ENCODE peak calls at places on chromosomes 7 and 10, in nine cellular contexts. F is gastrocnemius medialis, S is uterus, N is A549, A is spleen, J is heart left ventricle, W is HCT116, E is ovary, Y is upper lobe of left lung. I is an unnamed sample.

GRCh38 chr7:106196460-106197021 is 84.4 kb upstream of the SYPL1 start:
- DNase-seq in Y (no peak), F (no peak), N (no peak), S (no peak), W (no peak), A (no peak), J (no peak), E (no peak), I (no peak)

GRCh38 chr7:50145801-50146338 is 52.8 kb upstream of the ZPBP start:
- DNase-seq in E (no peak), S (no peak), A (no peak), N (no peak), Y (no peak), F (no peak), J (no peak), W (no peak), I (no peak)

GRCh38 chr10:3747248-3747960 is 37.6 kb downstream of the KLF6 start:
- DNase-seq in W (no peak), N (no peak), A (no peak), S (no peak), E (no peak), Y (no peak), F (peak), J (no peak), I (no peak)

GRCh38 chr7:83366629-83367028 is 203.9 kb upstream of the PCLO start:
- DNase-seq in F (no peak), Y (no peak), E (no peak), A (no peak), J (no peak), S (no peak), W (no peak), N (no peak), I (no peak)

GRCh38 chr10:130105724-130106123 is 4.9 kb downstream of the C10orf143 start:
- DNase-seq in S (no peak), J (no peak), W (no peak), A (no peak), N (no peak), Y (no peak), E (no peak), F (no peak), I (no peak)

GRCh38 chr10:36469585-36469984 is 655.8 kb upstream of the ANKRD30A start:
- DNase-seq in J (no peak), S (no peak), E (no peak), A (no peak), W (no peak), N (no peak), Y (no peak), F (no peak), I (no peak)

GRCh38 chr7:84354030-84354429 is 159.4 kb upstream of the SEMA3A start:
- DNase-seq in N (no peak), Y (no peak), A (no peak), F (no peak), W (no peak), S (no peak), E (no peak), J (no peak), I (no peak)

GRCh38 chr7:68420342-68420750 is 1177.9 kb upstream of the AUTS2 start:
- DNase-seq in F (no peak), S (no peak), W (no peak), A (no peak), E (no peak), J (no peak), N (no peak), Y (no peak), I (no peak)

GRCh38 chr7:52026140-52026539 is 709.5 kb upstream of the COBL start:
- DNase-seq in W (no peak), S (no peak), Y (no peak), N (no peak), F (no peak), J (no peak), E (peak), A (no peak), I (no peak)

GRCh38 chr10:6068422-6068821 is 6.3 kb upstream of the IL2RA start:
- DNase-seq in S (no peak), Y (peak), F (no peak), A (peak), W (no peak), E (no peak), N (no peak), J (no peak), I (no peak)

GRCh38 chr10:114499630-114500190 is 95.4 kb upstream of the AFAP1L2 start:
- DNase-seq in Y (no peak), J (no peak), E (no peak), F (no peak), N (no peak), S (no peak), W (no peak), A (peak), I (no peak)
- TF ChIP-seq POLR2A in Y (no peak), J (no peak), E (no peak), F (no peak), N (no peak), S (no peak), W (no peak), A (no peak), I (no peak)

DNA sequence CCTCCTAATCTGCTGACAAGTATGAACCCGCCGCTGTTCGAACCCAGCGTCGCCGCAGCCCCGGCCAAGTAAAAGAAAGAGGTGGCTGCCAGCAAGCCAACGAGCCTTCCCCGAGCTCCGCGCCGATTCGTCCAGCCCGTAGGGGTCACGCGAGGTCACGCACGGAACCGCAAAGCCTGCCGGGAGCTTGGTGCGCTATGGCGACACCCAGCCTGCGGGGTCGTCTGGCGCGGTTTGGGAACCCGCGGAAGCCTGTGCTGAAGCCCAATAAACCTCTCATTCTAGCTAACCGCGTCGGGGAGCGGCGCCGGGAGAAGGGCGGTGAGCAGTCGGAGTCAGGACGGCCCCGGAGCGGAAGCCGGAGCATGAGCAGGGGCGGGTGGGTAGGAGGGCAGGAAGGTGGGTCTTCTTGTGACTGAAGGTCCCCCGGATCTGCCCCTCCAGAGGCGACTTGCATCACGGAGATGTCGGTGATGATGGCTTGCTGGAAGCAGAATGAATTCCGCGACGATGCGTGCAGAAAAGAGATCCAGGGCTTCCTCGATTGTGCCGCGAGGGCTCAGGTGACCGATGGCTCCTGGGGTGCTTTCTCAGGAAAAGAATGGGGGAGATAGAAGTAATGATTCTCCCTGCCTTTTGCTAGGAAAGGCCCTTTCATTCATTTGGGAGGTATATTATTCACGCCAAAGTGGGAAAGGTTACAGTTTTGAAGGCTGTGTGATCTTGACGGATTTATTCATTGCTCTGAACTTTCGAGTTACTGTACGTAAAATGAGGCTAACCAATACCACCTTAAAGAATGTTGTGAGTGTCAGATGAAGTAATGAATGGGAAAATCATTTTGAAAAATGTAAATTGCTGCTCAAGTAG is at the start of gene CHCHD1:
- DNase-seq in Y (peak), W (peak), S (peak), E (peak), J (peak), N (peak), F (peak), A (peak), I (peak)
- TF ChIP-seq POLR2A in Y (peak), W (peak), S (peak), E (no peak), J (no peak), N (peak), F (peak), A (no peak), I (peak)

GRCh38 chr7:157139142-157140117 is 704 bp downstream of the UBE3C start:
- DNase-seq in F (peak), N (peak), Y (peak), A (peak), S (peak), E (peak), W (no peak), J (peak), I (peak)

GRCh38 chr7:157138101-157138423 is 664 bp upstream of the UBE3C start:
- DNase-seq in F (no peak), S (no peak), E (no peak), W (no peak), J (no peak), Y (no peak), A (no peak), N (no peak), I (no peak)

GRCh38 chr7:157140118-157140905 is 1.6 kb downstream of the UBE3C start:
- DNase-seq in E (no peak), S (no peak), N (no peak), W (no peak), J (no peak), Y (no peak), F (no peak), A (no peak), I (no peak)

GRCh38 chr7:157136372-157136771 is 2.4 kb upstream of the UBE3C start:
- DNase-seq in J (no peak), S (no peak), Y (no peak), N (peak), F (no peak), W (no peak), E (no peak), A (no peak), I (no peak)

GRCh38 chr7:157138424-157139141 is at the start of gene UBE3C:
- DNase-seq in N (peak), Y (peak), F (peak), E (peak), J (peak), W (peak), S (peak), A (peak), I (peak)
- TF ChIP-seq POLR2A in N (peak), Y (peak), F (peak), E (peak), J (no peak), W (peak), S (peak), A (peak), I (peak)

GRCh38 chr10:71771821-71772617 is 1.3 kb downstream of the VSIR start:
- DNase-seq in F (peak), A (no peak), E (peak), N (peak), J (peak), S (peak), Y (peak), W (peak), I (no peak)

GRCh38 chr10:71774916-71775702 is 1.8 kb upstream of the VSIR start:
- DNase-seq in J (peak), W (no peak), S (peak), F (peak), Y (peak), N (no peak), A (peak), E (no peak), I (no peak)

GRCh38 chr10:71772832-71773220 is 494 bp downstream of the VSIR start:
- DNase-seq in Y (no peak), S (peak), A (no peak), F (no peak), J (peak), W (no peak), E (no peak), N (no peak), I (no peak)

GRCh38 chr10:71771204-71771603 is 2.1 kb downstream of the VSIR start:
- DNase-seq in J (peak), Y (no peak), N (no peak), E (no peak), W (no peak), S (no peak), A (no peak), F (peak), I (no peak)

GRCh38 chr10:71773221-71773971 is at the start of gene VSIR:
- DNase-seq in S (peak), E (peak), F (peak), N (peak), A (peak), W (peak), J (peak), Y (peak), I (peak)
- TF ChIP-seq POLR2A in S (peak), E (peak), F (peak), N (peak), A (peak), W (no peak), J (peak), Y (peak), I (peak)

GRCh38 chr7:148436571-148436970 is 154.0 kb upstream of the C7orf33 start:
- DNase-seq in A (no peak), N (no peak), S (no peak), J (no peak), E (no peak), Y (no peak), F (no peak), W (no peak), I (no peak)
- TF ChIP-seq POLR2A in A (no peak), N (no peak), S (no peak), J (no peak), E (no peak), Y (no peak), F (no peak), W (no peak), I (no peak)

GRCh38 chr10:72322030-72322279 is 32.8 kb downstream of the DNAJB12 start:
- DNase-seq in A (peak), Y (no peak), W (no peak), F (peak), J (no peak), S (no peak), N (no peak), E (no peak), I (no peak)

GRCh38 chr10:72318383-72319262 is 36.1 kb downstream of the DNAJB12 start:
- DNase-seq in J (no peak), E (peak), A (peak), S (no peak), Y (no peak), W (no peak), F (no peak), N (no peak), I (no peak)

GRCh38 chr10:72321248-72322029 is 33.3 kb downstream of the DNAJB12 start:
- DNase-seq in N (no peak), S (no peak), J (no peak), E (peak), F (no peak), W (no peak), A (peak), Y (no peak), I (peak)

GRCh38 chr10:72320676-72321247 is 34.0 kb downstream of the DNAJB12 start:
- DNase-seq in F (peak), Y (peak), N (peak), J (peak), S (peak), A (peak), W (peak), E (peak), I (peak)

DNA sequence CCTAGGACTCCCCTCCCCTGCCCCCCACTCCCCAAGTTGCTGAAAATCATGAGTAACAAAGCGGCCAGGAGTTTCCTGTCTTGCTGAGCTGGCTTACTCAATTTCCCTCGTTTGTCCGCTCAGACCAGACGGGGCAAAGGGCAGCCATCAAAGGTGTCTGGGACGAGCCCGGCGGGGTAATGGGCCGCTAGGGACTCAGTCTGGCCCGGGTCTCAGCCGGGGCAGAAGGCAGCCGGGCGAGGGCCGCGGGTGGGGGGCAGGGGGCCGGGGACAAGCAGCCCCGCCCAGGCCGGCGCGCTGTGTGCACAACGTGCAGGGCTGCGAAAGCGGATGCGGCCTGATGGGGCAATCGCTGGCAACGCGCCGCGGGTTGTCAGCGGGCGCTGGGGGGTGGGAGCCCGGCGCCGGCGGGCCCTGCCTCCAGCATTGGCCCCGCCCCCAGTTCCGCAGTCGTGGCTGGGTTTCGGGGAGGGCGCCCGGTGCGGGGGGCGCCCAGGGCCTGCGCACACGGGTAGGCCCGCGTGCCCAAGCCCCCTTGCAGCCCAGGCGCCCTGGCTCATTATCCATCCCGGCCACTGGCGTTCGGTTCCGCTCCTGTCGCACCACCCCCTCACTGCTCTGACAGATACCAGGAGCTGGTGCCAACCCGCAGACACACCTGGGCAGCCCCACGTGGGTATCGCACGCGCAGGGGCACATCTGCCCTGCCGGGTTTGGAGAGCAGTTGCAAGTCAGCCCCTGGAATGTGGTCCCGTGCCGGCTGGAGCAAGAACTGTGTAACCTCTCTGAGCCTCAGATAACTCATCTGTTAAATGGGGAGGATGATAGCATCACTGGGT is 35.1 kb downstream of the DNAJB12 start:
- DNase-seq in S (peak), W (peak), E (peak), N (peak), A (peak), J (peak), Y (peak), F (peak), I (peak)
- TF ChIP-seq POLR2A in S (peak), W (no peak), E (peak), N (no peak), A (no peak), J (no peak), Y (peak), F (peak), I (peak)

DNA sequence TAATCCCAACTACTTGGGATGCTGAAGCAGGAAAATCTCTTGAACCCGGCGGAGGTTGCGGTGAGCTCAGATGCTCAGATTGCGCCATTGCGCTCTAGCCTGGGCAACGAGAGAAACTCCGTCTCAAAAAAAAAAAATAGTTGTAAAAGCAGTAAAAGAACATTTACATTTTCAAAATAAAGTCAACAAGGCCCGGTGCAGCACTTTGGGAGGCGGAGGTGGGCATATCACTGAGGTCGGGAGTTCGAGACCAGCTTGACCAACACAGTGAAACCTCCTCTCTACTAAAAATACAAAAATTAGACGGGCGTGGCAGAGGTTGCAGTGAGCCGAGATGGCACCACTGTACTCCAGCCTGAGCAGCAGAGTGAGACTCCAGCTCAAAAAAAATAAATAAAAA is 4.0 kb downstream of the CCAR1 start:
- DNase-seq in S (no peak), E (no peak), A (no peak), W (no peak), F (no peak), J (no peak), N (no peak), Y (no peak), I (no peak)
- TF ChIP-seq POLR2A in S (no peak), E (no peak), A (no peak), W (no peak), F (no peak), J (no peak), N (no peak), Y (no peak), I (no peak)

I was measured in GM12892.